ENCODE peak calls at places on chromosomes 11 and 22, in eight cellular contexts. S is SK-N-SH; E is EH; G is COR-L47; Q is naive thymus-derived CD8-positive, alpha-beta T cell; J is Kasumi-1; D is NCI-H1092; X is cardiac fibroblast. H is an unnamed sample.

GRCh38 chr11:117188620-117189081 is 10.1 kb downstream of the SIDT2 start:
- DNase-seq in S (peak), E (no peak), G (no peak), Q (no peak), J (no peak), D (no peak), X (no peak), H (peak)

GRCh38 chr11:66546368-66546965 is at the start of gene ACTN3:
- DNase-seq in S (peak), E (peak), G (no peak), Q (no peak), J (no peak), D (no peak), X (no peak), H (no peak)

GRCh38 chr11:69265210-69265609 is 28.7 kb upstream of the MYEOV start:
- DNase-seq in S (no peak), E (no peak), G (no peak), Q (no peak), J (no peak), D (no peak), X (no peak), H (no peak)

GRCh38 chr11:89477175-89477574 is 14.0 kb downstream of the NOX4 start:
- DNase-seq in S (no peak), E (no peak), G (peak), Q (no peak), J (no peak), D (no peak), X (no peak), H (no peak)

GRCh38 chr11:71329731-71330130 is 77.4 kb upstream of the SHANK2 start:
- DNase-seq in S (no peak), E (no peak), G (no peak), Q (no peak), J (no peak), D (no peak), X (no peak), H (no peak)

GRCh38 chr11:6127881-6128280 is 20.4 kb downstream of the OR56B4 start:
- DNase-seq in S (no peak), E (no peak), G (no peak), Q (no peak), J (no peak), D (no peak), X (peak), H (no peak)

GRCh38 chr11:116353517-116353916 is 419.3 kb downstream of the BUD13 start:
- DNase-seq in S (no peak), E (no peak), G (peak), Q (no peak), J (no peak), D (no peak), X (no peak), H (no peak)

GRCh38 chr22:24007253-24008021 is 2.2 kb upstream of the GSTT4 start:
- DNase-seq in S (no peak), E (no peak), G (no peak), Q (no peak), J (no peak), D (no peak), X (no peak), H (no peak)

GRCh38 chr11:112200252-112200651 is 24.9 kb downstream of the BCO2 start:
- DNase-seq in S (no peak), E (no peak), G (no peak), Q (no peak), J (peak), D (no peak), X (no peak), H (no peak)

GRCh38 chr11:62909107-62909894 is 11.9 kb downstream of the CHRM1 start:
- DNase-seq in S (peak), E (peak), G (peak), Q (no peak), J (no peak), D (peak), X (peak), H (peak)

GRCh38 chr11:70477607-70478006 is 79.3 kb downstream of the CTTN start:
- DNase-seq in S (peak), E (no peak), G (peak), Q (no peak), J (no peak), D (peak), X (no peak), H (peak)

GRCh38 chr22:23047742-23048141 is 22.6 kb upstream of the GNAZ start:
- DNase-seq in S (no peak), E (no peak), G (no peak), Q (no peak), J (no peak), D (no peak), X (no peak), H (no peak)

GRCh38 chr11:36167073-36167472 is 122.2 kb downstream of the COMMD9 start:
- DNase-seq in S (no peak), E (no peak), G (no peak), Q (no peak), J (no peak), D (no peak), X (no peak), H (no peak)

GRCh38 chr11:32562839-32563599 is 20.6 kb upstream of the EIF3M start:
- DNase-seq in S (no peak), E (no peak), G (no peak), Q (no peak), J (no peak), D (no peak), X (no peak), H (no peak)

GRCh38 chr11:120929664-120930154 is 94.2 kb upstream of the TBCEL start:
- DNase-seq in S (peak), E (peak), G (no peak), Q (peak), J (peak), D (peak), X (peak), H (peak)

GRCh38 chr11:109422755-109423113 is 744 bp downstream of the C11orf87 start:
- DNase-seq in S (peak), E (peak), G (no peak), Q (no peak), J (no peak), D (no peak), X (peak), H (no peak)

GRCh38 chr11:63841554-63841953 is 2.6 kb downstream of the MARK2 start:
- DNase-seq in S (no peak), E (peak), G (peak), Q (no peak), J (no peak), D (no peak), X (peak), H (peak)

GRCh38 chr22:21055880-21056319 is 10.2 kb downstream of the LRRC74B start:
- DNase-seq in S (no peak), E (peak), G (no peak), Q (no peak), J (peak), D (no peak), X (no peak), H (no peak)

GRCh38 chr11:85810871-85811611 is at the start of gene SYTL2:
- DNase-seq in S (peak), E (peak), G (peak), Q (peak), J (peak), D (peak), X (peak), H (peak)

GRCh38 chr11:128624269-128625170 is 37.2 kb upstream of the ETS1 start:
- DNase-seq in S (no peak), E (no peak), G (no peak), Q (peak), J (no peak), D (no peak), X (no peak), H (peak)

H was measured in lower lobe of right lung.